ENCODE peak calls at places on chromosomes 6 and 20, in four cellular contexts. Y, B, S and O are unnamed samples.

GRCh38 chr6:63290507-63291049 is 29.2 kb downstream of the LGSN start:
- DNase-seq in B (no peak), S (no peak), Y (no peak), O (no peak)

GRCh38 chr20:32231847-32232246 is 24.2 kb downstream of the POFUT1 start:
- DNase-seq in S (no peak), B (no peak), Y (no peak), O (no peak)

GRCh38 chr6:168109171-168109570 is 30.2 kb upstream of the FRMD1 start:
- DNase-seq in B (no peak), S (no peak), Y (no peak), O (no peak)

GRCh38 chr6:4369616-4370015 is 234.2 kb upstream of the ECI2 start:
- DNase-seq in S (no peak), B (no peak), Y (no peak), O (no peak)

GRCh38 chr20:57051096-57051495 is 215.3 kb downstream of the BMP7 start:
- DNase-seq in B (no peak), S (peak), Y (no peak), O (no peak)

GRCh38 chr6:99276747-99277146 is 72.7 kb downstream of the FAXC start:
- DNase-seq in B (no peak), S (no peak), Y (no peak), O (no peak)

GRCh38 chr20:32968833-32969241 is 35.4 kb downstream of the SUN5 start:
- DNase-seq in B (no peak), S (no peak), Y (no peak), O (no peak)

GRCh38 chr6:129749749-129750120 is 39.8 kb upstream of the ARHGAP18 start:
- DNase-seq in S (no peak), Y (peak), B (no peak), O (no peak)

GRCh38 chr6:5518936-5519491 is 257.7 kb downstream of the FARS2 start:
- DNase-seq in Y (no peak), S (no peak), B (no peak), O (no peak)

GRCh38 chr6:15522856-15523529 is 139.8 kb downstream of the DTNBP1 start:
- DNase-seq in B (no peak), S (no peak), Y (no peak), O (no peak)

GRCh38 chr6:156687875-156688549 is 89.2 kb upstream of the ARID1B start:
- DNase-seq in Y (no peak), B (peak), S (no peak), O (peak)

GRCh38 chr6:72522735-72523141 is 99.1 kb upstream of the KCNQ5 start:
- DNase-seq in B (peak), S (peak), Y (no peak), O (peak)

GRCh38 chr6:154341876-154342275 is 14.7 kb downstream of the IPCEF1 start:
- DNase-seq in S (no peak), Y (no peak), B (no peak), O (no peak)

GRCh38 chr6:23855497-23856116 is 270.4 kb upstream of the NRSN1 start:
- DNase-seq in S (no peak), B (no peak), Y (no peak), O (no peak)

GRCh38 chr20:51163996-51164600 is 141.2 kb upstream of the KCNG1 start:
- DNase-seq in Y (no peak), S (no peak), B (peak), O (no peak)

GRCh38 chr6:165556116-165556843 is 106.8 kb downstream of the PDE10A start:
- DNase-seq in S (peak), B (no peak), Y (no peak), O (no peak)

GRCh38 chr6:48449002-48449401 is 338.0 kb upstream of the PTCHD4 start:
- DNase-seq in S (no peak), B (no peak), Y (no peak), O (no peak)

GRCh38 chr6:106519460-106520394 is 109.6 kb downstream of the RTN4IP1 start:
- DNase-seq in S (no peak), B (no peak), Y (peak), O (peak)

GRCh38 chr6:49551866-49552129 is 1.3 kb downstream of the C6orf141 start:
- DNase-seq in S (no peak), B (no peak), Y (no peak), O (no peak)

GRCh38 chr6:27129095-27129815 is 118.2 kb upstream of the PRSS16 start:
- DNase-seq in Y (no peak), B (no peak), S (no peak), O (no peak)

GRCh38 chr6:136012198-136012884 is 160.8 kb downstream of the PDE7B start:
- DNase-seq in B (no peak), S (no peak), Y (no peak), O (no peak)

GRCh38 chr20:53738945-53739798 is 145.5 kb upstream of the ZNF217 start:
- DNase-seq in Y (no peak), S (no peak), B (no peak), O (peak)

GRCh38 chr6:39266782-39267355 is 37.6 kb upstream of the KCNK5 start:
- DNase-seq in Y (no peak), B (no peak), S (no peak), O (no peak)

GRCh38 chr6:54992789-54993188 is 146.2 kb downstream of the FAM83B start:
- DNase-seq in Y (no peak), S (peak), B (no peak), O (peak)

GRCh38 chr6:129009856-129010255 is 126.9 kb downstream of the LAMA2 start:
- DNase-seq in Y (no peak), S (no peak), B (no peak), O (no peak)

GRCh38 chr20:32573167-32573851 is 11.8 kb downstream of the NOL4L start:
- DNase-seq in S (no peak), Y (no peak), B (no peak), O (no peak)

GRCh38 chr6:48973486-48973885 is 489.6 kb downstream of the MMUT start:
- DNase-seq in Y (no peak), B (no peak), S (no peak), O (no peak)

GRCh38 chr20:18739785-18740184 is 73.8 kb upstream of the SCP2D1 start:
- DNase-seq in B (no peak), Y (no peak), S (no peak), O (no peak)

GRCh38 chr6:31049518-31049917 is 39.2 kb downstream of the MUC22 start:
- DNase-seq in S (no peak), Y (no peak), B (no peak), O (no peak)

GRCh38 chr20:24366605-24367004 is 102.8 kb upstream of the SYNDIG1 start:
- DNase-seq in Y (no peak), S (no peak), B (no peak), O (no peak)

GRCh38 chr6:22448311-22448711 is 121.1 kb upstream of the HDGFL1 start:
- DNase-seq in B (no peak), Y (no peak), S (no peak), O (no peak)

GRCh38 chr20:371755-372542 is 8.6 kb upstream of the TRIB3 start:
- DNase-seq in B (no peak), S (peak), Y (no peak), O (peak)

GRCh38 chr6:44166591-44167184 is 8.1 kb downstream of the CAPN11 start:
- DNase-seq in B (peak), Y (no peak), S (no peak), O (peak)

GRCh38 chr20:32387262-32387661 is 29.1 kb downstream of the ASXL1 start:
- DNase-seq in S (no peak), Y (no peak), B (no peak), O (no peak)

GRCh38 chr6:16760536-16761468 is at the start of gene ATXN1:
- DNase-seq in S (peak), B (peak), Y (no peak), O (peak)

GRCh38 chr6:36373368-36374009 is 14.0 kb downstream of the ETV7 start:
- DNase-seq in Y (no peak), B (no peak), S (no peak), O (no peak)

GRCh38 chr6:157791461-157791860 is 31.6 kb upstream of the SNX9 start:
- DNase-seq in Y (no peak), B (no peak), S (no peak), O (no peak)

GRCh38 chr6:13354331-13355042 is 26.1 kb upstream of the TBC1D7 start:
- DNase-seq in S (no peak), B (no peak), Y (no peak), O (peak)

GRCh38 chr6:2951723-2952122 is 19.6 kb downstream of the SERPINB6 start:
- DNase-seq in S (no peak), B (no peak), Y (no peak), O (no peak)
- TF ChIP-seq CHD2 in S (no peak), B (no peak), Y (no peak), O (no peak)

GRCh38 chr6:109690740-109691687 is at the start of the genes AK9 and FIG4:
- DNase-seq in B (peak), S (peak), Y (peak), O (peak)
- TF ChIP-seq POLR2AphosphoS5 in B (peak), S (peak), Y (peak), O (no peak)

DNA sequence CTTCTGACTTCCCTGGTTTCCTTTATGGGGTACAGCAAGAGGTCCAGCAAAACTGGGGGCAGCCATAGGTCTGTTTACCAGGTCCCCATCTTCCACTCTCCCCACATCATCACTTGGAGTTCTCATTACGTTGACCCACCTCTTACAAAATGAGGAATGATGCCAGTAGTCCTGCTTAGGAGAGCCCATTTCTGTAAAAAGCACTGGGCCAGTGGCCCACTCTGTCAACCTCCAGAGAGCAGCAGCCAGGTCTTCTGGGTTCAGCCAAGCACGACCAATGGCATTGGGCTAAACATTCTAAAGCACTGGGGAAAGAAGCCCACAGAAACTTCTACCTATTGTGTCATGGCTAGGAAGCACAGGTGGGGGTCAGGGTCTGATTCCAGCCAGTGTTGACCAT is 13.9 kb downstream of the ZC3H12D start:
- DNase-seq in Y (no peak), B (no peak), S (no peak), O (no peak)
- TF ChIP-seq ZNF274 in Y (no peak), B (no peak), S (no peak), O (no peak)

GRCh38 chr6:81485395-81485794 is 267.1 kb downstream of the TENT5A start:
- DNase-seq in Y (no peak), B (no peak), S (no peak), O (no peak)

GRCh38 chr6:81480139-81480538 is 272.3 kb downstream of the TENT5A start:
- DNase-seq in B (no peak), S (no peak), Y (no peak), O (no peak)

GRCh38 chr6:81486234-81486633 is 266.2 kb downstream of the TENT5A start:
- DNase-seq in Y (no peak), S (no peak), B (no peak), O (no peak)

GRCh38 chr6:81487489-81487888 is 265.0 kb downstream of the TENT5A start:
- DNase-seq in B (no peak), S (no peak), Y (no peak), O (peak)

GRCh38 chr6:81484251-81484650 is 268.2 kb downstream of the TENT5A start:
- DNase-seq in B (no peak), Y (no peak), S (no peak), O (no peak)
- TF ChIP-seq CHD2 in B (no peak), Y (no peak), S (no peak), O (no peak)

GRCh38 chr6:42925248-42925857 is 3.9 kb upstream of the CNPY3 start:
- DNase-seq in B (peak), Y (no peak), S (no peak), O (no peak)

GRCh38 chr6:42928748-42929087 is 562 bp upstream of the CNPY3 start:
- DNase-seq in B (no peak), Y (no peak), S (no peak), O (no peak)

GRCh38 chr6:42929088-42929927 is at the start of gene CNPY3:
- DNase-seq in Y (peak), B (peak), S (peak), O (peak)

GRCh38 chr6:42921801-42922200 is 5.9 kb downstream of the PTCRA start:
- DNase-seq in Y (no peak), S (no peak), B (no peak), O (no peak)

DNA sequence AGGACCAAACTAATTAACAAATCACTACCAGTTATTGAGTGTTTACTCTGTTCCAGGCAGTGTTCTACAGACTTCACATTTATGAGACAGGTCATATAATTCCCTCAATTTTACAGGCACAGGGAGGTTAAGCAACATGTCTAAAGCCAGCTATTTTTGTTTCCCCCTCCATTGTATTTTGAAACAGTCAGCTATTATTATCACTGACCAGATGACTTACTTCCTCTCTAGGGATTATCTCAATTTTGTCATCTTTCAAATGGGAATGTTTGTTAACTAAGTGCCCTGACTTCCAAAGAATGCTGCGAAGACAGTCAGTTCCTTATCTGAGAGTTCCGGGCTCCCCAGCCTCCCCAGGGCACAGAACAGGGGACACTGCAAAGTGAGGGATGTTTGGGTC is 5.6 kb upstream of the CNPY3 start:
- DNase-seq in Y (no peak), B (no peak), S (no peak), O (no peak)
- TF ChIP-seq POLR2AphosphoS5 in Y (no peak), B (no peak), S (no peak), O (no peak)

GRCh38 chr20:62852841-62853240 is 8.8 kb downstream of the TCFL5 start:
- DNase-seq in Y (no peak), B (no peak), S (no peak), O (no peak)
- TF ChIP-seq ZNF274 in Y (no peak), B (no peak), S (no peak), O (no peak)

DNA sequence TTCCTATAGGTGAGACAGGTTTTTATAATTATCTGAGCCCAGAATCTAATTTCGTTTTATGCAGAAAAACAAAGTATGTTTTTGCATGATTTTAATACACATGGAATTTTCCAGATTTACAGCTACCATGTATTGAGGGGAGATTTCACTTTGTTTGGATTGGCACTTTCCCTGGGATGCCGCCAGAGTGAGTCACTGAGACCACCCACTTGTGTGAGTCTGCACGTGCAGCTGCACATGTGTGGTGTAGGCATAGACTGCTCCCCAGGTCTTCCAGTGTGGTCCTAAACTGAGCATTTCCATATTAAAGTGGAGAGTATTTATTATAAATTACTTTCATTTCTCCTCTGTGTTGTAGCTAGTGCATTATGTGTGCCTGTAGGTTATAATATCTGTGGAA is 186.8 kb downstream of the UBE3D start:
- DNase-seq in B (no peak), S (no peak), Y (no peak), O (no peak)
- TF ChIP-seq CHD2 in B (no peak), S (no peak), Y (no peak), O (no peak)

GRCh38 chr6:57190140-57190539 is 18.0 kb downstream of the BAG2 start:
- DNase-seq in B (no peak), Y (no peak), S (peak), O (no peak)

GRCh38 chr6:57198926-57199636 is 23.0 kb downstream of the RAB23 start:
- DNase-seq in Y (no peak), B (no peak), S (no peak), O (no peak)

GRCh38 chr6:57195457-57195856 is 23.3 kb downstream of the BAG2 start:
- DNase-seq in B (no peak), S (no peak), Y (no peak), O (no peak)

GRCh38 chr6:57193177-57193576 is 21.1 kb downstream of the BAG2 start:
- DNase-seq in Y (no peak), B (no peak), S (no peak), O (no peak)
- TF ChIP-seq POLR2AphosphoS5 in Y (no peak), B (no peak), S (no peak), O (no peak)

GRCh38 chr6:143675946-143676345 is 1.8 kb upstream of the PHACTR2 start:
- DNase-seq in S (peak), B (no peak), Y (no peak), O (no peak)

GRCh38 chr6:143674466-143675114 is 3.2 kb upstream of the PHACTR2 start:
- DNase-seq in S (peak), B (no peak), Y (no peak), O (no peak)

GRCh38 chr6:143676437-143677045 is 1.2 kb upstream of the PHACTR2 start:
- DNase-seq in B (no peak), Y (no peak), S (no peak), O (no peak)

GRCh38 chr6:143675327-143675900 is 2.4 kb upstream of the PHACTR2 start:
- DNase-seq in Y (no peak), B (no peak), S (peak), O (no peak)

GRCh38 chr6:143673638-143674037 is 4.1 kb upstream of the PHACTR2 start:
- DNase-seq in Y (no peak), B (no peak), S (peak), O (no peak)
- TF ChIP-seq ZNF274 in Y (no peak), B (no peak), S (no peak), O (no peak)